ENCODE peak calls at places on chromosomes 3 and 15, in nine cellular contexts. One of them, this sample, is unnamed. For H3K36me3 and H3K9me3, the result is how much of the 10 kb centered on the place peaks cover.

GRCh38 chr3:125045965-125046364 is 9.8 kb downstream of the HEG1 start:
- DNase-seq in heart right ventricle: no peak
- DNase-seq in adrenal gland: no peak
- DNase-seq in testis: no peak
- DNase-seq in MM.1S: no peak
- DNase-seq in ovary: no peak
- DNase-seq in tibial artery: no peak
- DNase-seq in psoas muscle: no peak
- DNase-seq in upper lobe of right lung: no peak
- DNase-seq in this sample: no peak

GRCh38 chr3:101963902-101964362 is 114.6 kb downstream of the NFKBIZ start:
- DNase-seq in ovary: no peak
- DNase-seq in psoas muscle: no peak
- DNase-seq in heart right ventricle: no peak
- DNase-seq in MM.1S: no peak
- DNase-seq in testis: no peak
- DNase-seq in tibial artery: peak
- DNase-seq in adrenal gland: no peak
- DNase-seq in upper lobe of right lung: no peak
- DNase-seq in this sample: no peak

GRCh38 chr3:168088106-168088722 is 7.5 kb downstream of the GOLIM4 start:
- DNase-seq in psoas muscle: no peak
- DNase-seq in MM.1S: peak
- DNase-seq in tibial artery: no peak
- DNase-seq in ovary: no peak
- DNase-seq in adrenal gland: no peak
- DNase-seq in testis: no peak
- DNase-seq in heart right ventricle: no peak
- DNase-seq in upper lobe of right lung: no peak
- DNase-seq in this sample: peak

GRCh38 chr3:50450135-50450911 is 53.1 kb downstream of the CACNA2D2 start:
- DNase-seq in MM.1S: no peak
- DNase-seq in testis: peak
- DNase-seq in adrenal gland: peak
- DNase-seq in tibial artery: peak
- DNase-seq in upper lobe of right lung: peak
- DNase-seq in heart right ventricle: peak
- DNase-seq in ovary: peak
- DNase-seq in psoas muscle: peak
- DNase-seq in this sample: peak

GRCh38 chr3:76651784-76652183 is 388.1 kb upstream of the ROBO2 start:
- DNase-seq in psoas muscle: no peak
- DNase-seq in upper lobe of right lung: no peak
- DNase-seq in MM.1S: no peak
- DNase-seq in tibial artery: no peak
- DNase-seq in ovary: no peak
- DNase-seq in adrenal gland: no peak
- DNase-seq in testis: no peak
- DNase-seq in heart right ventricle: no peak
- DNase-seq in this sample: no peak

GRCh38 chr3:8555705-8556314 is 54.2 kb downstream of the LMCD1 start:
- DNase-seq in testis: no peak
- DNase-seq in upper lobe of right lung: no peak
- DNase-seq in heart right ventricle: no peak
- DNase-seq in ovary: no peak
- DNase-seq in tibial artery: no peak
- DNase-seq in psoas muscle: no peak
- DNase-seq in adrenal gland: no peak
- DNase-seq in MM.1S: no peak
- DNase-seq in this sample: no peak

GRCh38 chr15:70892912-70893560 is 410 bp downstream of the LRRC49 start:
- DNase-seq in MM.1S: peak
- DNase-seq in tibial artery: peak
- DNase-seq in upper lobe of right lung: no peak
- DNase-seq in testis: peak
- DNase-seq in heart right ventricle: peak
- DNase-seq in ovary: peak
- DNase-seq in adrenal gland: peak
- DNase-seq in psoas muscle: no peak
- DNase-seq in this sample: no peak

GRCh38 chr3:188234172-188234571 is 80.2 kb downstream of the LPP start:
- DNase-seq in upper lobe of right lung: no peak
- DNase-seq in ovary: no peak
- DNase-seq in testis: no peak
- DNase-seq in tibial artery: no peak
- DNase-seq in MM.1S: no peak
- DNase-seq in psoas muscle: no peak
- DNase-seq in adrenal gland: no peak
- DNase-seq in heart right ventricle: no peak
- DNase-seq in this sample: no peak

GRCh38 chr3:174397848-174398247 is 461.3 kb upstream of the NAALADL2 start:
- DNase-seq in ovary: no peak
- DNase-seq in MM.1S: peak
- DNase-seq in testis: no peak
- DNase-seq in tibial artery: no peak
- DNase-seq in adrenal gland: no peak
- DNase-seq in heart right ventricle: no peak
- DNase-seq in upper lobe of right lung: no peak
- DNase-seq in psoas muscle: no peak
- DNase-seq in this sample: no peak

GRCh38 chr15:80228959-80229610 is 22.9 kb downstream of the CTXND1 start:
- DNase-seq in testis: no peak
- DNase-seq in adrenal gland: no peak
- DNase-seq in heart right ventricle: no peak
- DNase-seq in MM.1S: no peak
- DNase-seq in tibial artery: no peak
- DNase-seq in ovary: no peak
- DNase-seq in upper lobe of right lung: peak
- DNase-seq in psoas muscle: no peak
- DNase-seq in this sample: no peak

GRCh38 chr15:48925714-48926223 is 38.0 kb downstream of the SHC4 start:
- DNase-seq in heart right ventricle: no peak
- DNase-seq in ovary: no peak
- DNase-seq in testis: no peak
- DNase-seq in upper lobe of right lung: no peak
- DNase-seq in MM.1S: no peak
- DNase-seq in adrenal gland: peak
- DNase-seq in tibial artery: no peak
- DNase-seq in psoas muscle: no peak
- DNase-seq in this sample: no peak

GRCh38 chr3:9777695-9778023 is 7.9 kb upstream of the CAMK1 start:
- DNase-seq in ovary: no peak
- DNase-seq in psoas muscle: no peak
- DNase-seq in heart right ventricle: no peak
- DNase-seq in testis: no peak
- DNase-seq in tibial artery: no peak
- DNase-seq in adrenal gland: no peak
- DNase-seq in upper lobe of right lung: no peak
- DNase-seq in MM.1S: no peak
- DNase-seq in this sample: no peak

GRCh38 chr3:134260984-134261383 is 10.3 kb upstream of the RYK start:
- DNase-seq in tibial artery: no peak
- DNase-seq in ovary: no peak
- DNase-seq in MM.1S: peak
- DNase-seq in adrenal gland: no peak
- DNase-seq in testis: no peak
- DNase-seq in psoas muscle: no peak
- DNase-seq in heart right ventricle: no peak
- DNase-seq in upper lobe of right lung: no peak
- DNase-seq in this sample: no peak

GRCh38 chr3:190424478-190425439 is 24.9 kb downstream of the TMEM207 start:
- DNase-seq in upper lobe of right lung: peak
- DNase-seq in adrenal gland: peak
- DNase-seq in psoas muscle: peak
- DNase-seq in testis: peak
- DNase-seq in tibial artery: peak
- DNase-seq in ovary: peak
- DNase-seq in MM.1S: peak
- DNase-seq in heart right ventricle: peak
- DNase-seq in this sample: peak

GRCh38 chr3:45486926-45487325 is 98.5 kb downstream of the LARS2 start:
- DNase-seq in upper lobe of right lung: no peak
- DNase-seq in psoas muscle: no peak
- DNase-seq in tibial artery: no peak
- DNase-seq in adrenal gland: no peak
- DNase-seq in heart right ventricle: no peak
- DNase-seq in MM.1S: no peak
- DNase-seq in testis: no peak
- DNase-seq in ovary: no peak
- DNase-seq in this sample: no peak

GRCh38 chr3:45488581-45488980 is 100.2 kb downstream of the LARS2 start:
- DNase-seq in testis: no peak
- DNase-seq in MM.1S: no peak
- DNase-seq in adrenal gland: no peak
- DNase-seq in ovary: no peak
- DNase-seq in heart right ventricle: no peak
- DNase-seq in upper lobe of right lung: no peak
- DNase-seq in tibial artery: no peak
- DNase-seq in psoas muscle: no peak
- DNase-seq in this sample: no peak

GRCh38 chr3:45482829-45483228 is 94.5 kb downstream of the LARS2 start:
- DNase-seq in upper lobe of right lung: no peak
- DNase-seq in testis: no peak
- DNase-seq in heart right ventricle: no peak
- DNase-seq in psoas muscle: no peak
- DNase-seq in ovary: no peak
- DNase-seq in adrenal gland: no peak
- DNase-seq in MM.1S: no peak
- DNase-seq in tibial artery: no peak
- DNase-seq in this sample: no peak

GRCh38 chr3:45487508-45487907 is 99.1 kb downstream of the LARS2 start:
- DNase-seq in upper lobe of right lung: no peak
- DNase-seq in testis: no peak
- DNase-seq in tibial artery: no peak
- DNase-seq in MM.1S: no peak
- DNase-seq in ovary: no peak
- DNase-seq in psoas muscle: no peak
- DNase-seq in adrenal gland: no peak
- DNase-seq in heart right ventricle: no peak
- DNase-seq in this sample: no peak

DNA sequence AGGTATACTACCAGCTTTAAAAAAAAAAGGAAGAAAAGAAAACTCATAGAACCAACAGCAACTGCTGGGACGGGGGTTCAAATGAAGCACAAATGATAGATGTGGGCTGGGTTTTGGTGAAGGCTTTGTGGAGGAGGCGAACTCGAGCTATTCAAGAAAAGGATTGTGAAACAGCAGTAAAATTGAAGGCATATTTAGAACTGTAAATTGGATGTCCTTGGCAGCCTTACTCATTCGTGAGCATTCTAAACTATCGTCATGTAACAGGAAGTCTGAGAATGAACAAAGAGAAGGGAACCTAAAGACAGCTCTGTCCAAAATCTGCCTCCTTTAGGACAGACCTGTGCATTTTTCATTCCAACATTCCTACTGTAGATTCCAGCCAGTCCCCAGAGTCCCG is 97.8 kb downstream of the LARS2 start:
- DNase-seq in MM.1S: no peak
- DNase-seq in psoas muscle: no peak
- DNase-seq in testis: no peak
- DNase-seq in ovary: no peak
- DNase-seq in tibial artery: no peak
- DNase-seq in adrenal gland: no peak
- DNase-seq in heart right ventricle: no peak
- DNase-seq in upper lobe of right lung: no peak
- DNase-seq in this sample: no peak
- H3K36me3 ChIP-seq in MM.1S: under half
- H3K36me3 ChIP-seq in psoas muscle: under half
- H3K36me3 ChIP-seq in testis: under half
- H3K36me3 ChIP-seq in ovary: under half
- H3K36me3 ChIP-seq in tibial artery: under half
- H3K36me3 ChIP-seq in adrenal gland: under half
- H3K36me3 ChIP-seq in heart right ventricle: half or more
- H3K36me3 ChIP-seq in upper lobe of right lung: under half
- H3K36me3 ChIP-seq in this sample: under half

GRCh38 chr3:46113608-46114007 is 86.3 kb upstream of the XCR1 start:
- DNase-seq in ovary: no peak
- DNase-seq in adrenal gland: no peak
- DNase-seq in heart right ventricle: no peak
- DNase-seq in MM.1S: no peak
- DNase-seq in tibial artery: no peak
- DNase-seq in testis: no peak
- DNase-seq in psoas muscle: no peak
- DNase-seq in upper lobe of right lung: no peak
- DNase-seq in this sample: no peak
- H3K27ac ChIP-seq in ovary: no peak
- H3K27ac ChIP-seq in adrenal gland: no peak
- H3K27ac ChIP-seq in heart right ventricle: no peak
- H3K27ac ChIP-seq in MM.1S: no peak
- H3K27ac ChIP-seq in tibial artery: no peak
- H3K27ac ChIP-seq in testis: no peak
- H3K27ac ChIP-seq in psoas muscle: no peak
- H3K27ac ChIP-seq in upper lobe of right lung: peak
- H3K27ac ChIP-seq in this sample: no peak

GRCh38 chr3:1251282-1252060 is 158.6 kb downstream of the CNTN6 start:
- DNase-seq in ovary: no peak
- DNase-seq in testis: no peak
- DNase-seq in adrenal gland: peak
- DNase-seq in tibial artery: no peak
- DNase-seq in upper lobe of right lung: no peak
- DNase-seq in MM.1S: no peak
- DNase-seq in psoas muscle: no peak
- DNase-seq in heart right ventricle: no peak
- DNase-seq in this sample: no peak
- H3K9me3 ChIP-seq in ovary: under half
- H3K9me3 ChIP-seq in testis: under half
- H3K9me3 ChIP-seq in adrenal gland: under half
- H3K9me3 ChIP-seq in tibial artery: under half
- H3K9me3 ChIP-seq in upper lobe of right lung: under half
- H3K9me3 ChIP-seq in MM.1S: under half
- H3K9me3 ChIP-seq in psoas muscle: under half
- H3K9me3 ChIP-seq in heart right ventricle: under half
- H3K9me3 ChIP-seq in this sample: under half

GRCh38 chr3:69058180-69058946 is 6.2 kb upstream of the TMF1 start:
- DNase-seq in testis: no peak
- DNase-seq in psoas muscle: no peak
- DNase-seq in tibial artery: no peak
- DNase-seq in upper lobe of right lung: no peak
- DNase-seq in adrenal gland: no peak
- DNase-seq in MM.1S: no peak
- DNase-seq in heart right ventricle: no peak
- DNase-seq in ovary: no peak
- DNase-seq in this sample: no peak

GRCh38 chr3:69063636-69064035 is 11.5 kb upstream of the TMF1 start:
- DNase-seq in psoas muscle: no peak
- DNase-seq in MM.1S: no peak
- DNase-seq in upper lobe of right lung: no peak
- DNase-seq in adrenal gland: no peak
- DNase-seq in tibial artery: no peak
- DNase-seq in ovary: no peak
- DNase-seq in heart right ventricle: no peak
- DNase-seq in testis: no peak
- DNase-seq in this sample: no peak

GRCh38 chr3:69065318-69065964 is 13.3 kb upstream of the TMF1 start:
- DNase-seq in ovary: no peak
- DNase-seq in tibial artery: no peak
- DNase-seq in upper lobe of right lung: no peak
- DNase-seq in psoas muscle: no peak
- DNase-seq in adrenal gland: no peak
- DNase-seq in testis: no peak
- DNase-seq in heart right ventricle: no peak
- DNase-seq in MM.1S: no peak
- DNase-seq in this sample: no peak

GRCh38 chr3:69058947-69059224 is 6.8 kb upstream of the TMF1 start:
- DNase-seq in psoas muscle: no peak
- DNase-seq in ovary: no peak
- DNase-seq in adrenal gland: no peak
- DNase-seq in MM.1S: no peak
- DNase-seq in upper lobe of right lung: no peak
- DNase-seq in heart right ventricle: no peak
- DNase-seq in testis: no peak
- DNase-seq in tibial artery: no peak
- DNase-seq in this sample: no peak

GRCh38 chr3:69059688-69060087 is 7.6 kb upstream of the TMF1 start:
- DNase-seq in psoas muscle: no peak
- DNase-seq in MM.1S: no peak
- DNase-seq in tibial artery: no peak
- DNase-seq in adrenal gland: no peak
- DNase-seq in upper lobe of right lung: no peak
- DNase-seq in testis: no peak
- DNase-seq in heart right ventricle: no peak
- DNase-seq in ovary: no peak
- DNase-seq in this sample: no peak
- H3K36me3 ChIP-seq in psoas muscle: under half
- H3K36me3 ChIP-seq in MM.1S: under half
- H3K36me3 ChIP-seq in tibial artery: half or more
- H3K36me3 ChIP-seq in adrenal gland: half or more
- H3K36me3 ChIP-seq in upper lobe of right lung: half or more
- H3K36me3 ChIP-seq in testis: under half
- H3K36me3 ChIP-seq in heart right ventricle: half or more
- H3K36me3 ChIP-seq in ovary: under half
- H3K36me3 ChIP-seq in this sample: under half

This sample was measured in colonic mucosa.